ENCODE peak calls at places on chromosome 19, in seven cellular contexts. One of them, this sample, is unnamed.

GRCh38 chr19:9075064-9075964 is 11.5 kb upstream of the OR1M1 start:
- ATAC-seq in CD4-positive, alpha-beta T cell: no peak
- ATAC-seq in heart right ventricle: peak; percentile 80
- ATAC-seq in left lung: peak; percentile 93
- ATAC-seq in HepG2: peak; percentile 65
- ATAC-seq in CD8-positive, alpha-beta T cell: no peak
- ATAC-seq in A549: peak; percentile 98
- ATAC-seq in this sample: peak; percentile 92

GRCh38 chr19:41927810-41928192 is 448 bp downstream of the ERFL start:
- ATAC-seq in A549: no peak
- ATAC-seq in left lung: peak; percentile 18
- ATAC-seq in HepG2: no peak
- ATAC-seq in heart right ventricle: peak; percentile 37
- ATAC-seq in CD8-positive, alpha-beta T cell: peak; percentile 32
- ATAC-seq in CD4-positive, alpha-beta T cell: peak; percentile 27
- ATAC-seq in this sample: no peak

GRCh38 chr19:45739498-45740439 is 6.5 kb downstream of the MEIOSIN start:
- ATAC-seq in heart right ventricle: no peak
- ATAC-seq in A549: peak; percentile 48
- ATAC-seq in left lung: no peak
- ATAC-seq in HepG2: no peak
- ATAC-seq in CD8-positive, alpha-beta T cell: no peak
- ATAC-seq in CD4-positive, alpha-beta T cell: no peak
- ATAC-seq in this sample: no peak

GRCh38 chr19:45924891-45925447 is 10.4 kb upstream of the NANOS2 start:
- ATAC-seq in left lung: no peak
- ATAC-seq in HepG2: no peak
- ATAC-seq in CD8-positive, alpha-beta T cell: no peak
- ATAC-seq in CD4-positive, alpha-beta T cell: no peak
- ATAC-seq in A549: no peak
- ATAC-seq in heart right ventricle: no peak
- ATAC-seq in this sample: no peak

GRCh38 chr19:49534632-49535385 is 7.0 kb downstream of the RCN3 start:
- ATAC-seq in CD8-positive, alpha-beta T cell: no peak
- ATAC-seq in heart right ventricle: no peak
- ATAC-seq in A549: no peak
- ATAC-seq in CD4-positive, alpha-beta T cell: no peak
- ATAC-seq in left lung: no peak
- ATAC-seq in HepG2: no peak
- ATAC-seq in this sample: no peak

GRCh38 chr19:34171539-34171876 is 796 bp upstream of the LSM14A start:
- ATAC-seq in left lung: peak; percentile 3
- ATAC-seq in HepG2: no peak
- ATAC-seq in heart right ventricle: no peak
- ATAC-seq in CD8-positive, alpha-beta T cell: peak; percentile 6
- ATAC-seq in CD4-positive, alpha-beta T cell: peak; percentile 7
- ATAC-seq in A549: peak; percentile 10
- ATAC-seq in this sample: no peak

GRCh38 chr19:35897706-35898451 is 2.5 kb downstream of the NFKBID start:
- ATAC-seq in left lung: no peak
- ATAC-seq in A549: no peak
- ATAC-seq in CD8-positive, alpha-beta T cell: no peak
- ATAC-seq in CD4-positive, alpha-beta T cell: no peak
- ATAC-seq in HepG2: no peak
- ATAC-seq in heart right ventricle: no peak
- ATAC-seq in this sample: no peak

GRCh38 chr19:16136185-16137067 is 7.1 kb upstream of the HSH2D start:
- ATAC-seq in left lung: no peak
- ATAC-seq in CD4-positive, alpha-beta T cell: no peak
- ATAC-seq in CD8-positive, alpha-beta T cell: no peak
- ATAC-seq in heart right ventricle: peak; percentile 61
- ATAC-seq in HepG2: no peak
- ATAC-seq in A549: no peak
- ATAC-seq in this sample: no peak

GRCh38 chr19:12596927-12597548 is 13.6 kb downstream of the ZNF490 start:
- ATAC-seq in A549: no peak
- ATAC-seq in left lung: peak; percentile 96
- ATAC-seq in heart right ventricle: no peak
- ATAC-seq in HepG2: no peak
- ATAC-seq in CD8-positive, alpha-beta T cell: no peak
- ATAC-seq in CD4-positive, alpha-beta T cell: no peak
- ATAC-seq in this sample: no peak

GRCh38 chr19:58538257-58539168 is 5.4 kb upstream of the TRIM28 start:
- ATAC-seq in HepG2: peak; percentile 72
- ATAC-seq in heart right ventricle: peak; percentile 90
- ATAC-seq in left lung: peak; percentile 90
- ATAC-seq in CD8-positive, alpha-beta T cell: peak; percentile 77
- ATAC-seq in A549: peak; percentile 39
- ATAC-seq in CD4-positive, alpha-beta T cell: peak; percentile 76
- ATAC-seq in this sample: peak; percentile 31

GRCh38 chr19:32642771-32643170 is 32.2 kb downstream of the ANKRD27 start:
- ATAC-seq in left lung: no peak
- ATAC-seq in CD8-positive, alpha-beta T cell: peak; percentile 94
- ATAC-seq in heart right ventricle: no peak
- ATAC-seq in CD4-positive, alpha-beta T cell: peak; percentile 98
- ATAC-seq in HepG2: no peak
- ATAC-seq in A549: no peak
- ATAC-seq in this sample: no peak

GRCh38 chr19:27774827-27775226 is 1438.1 kb downstream of the UQCRFS1 start:
- ATAC-seq in CD4-positive, alpha-beta T cell: no peak
- ATAC-seq in CD8-positive, alpha-beta T cell: no peak
- ATAC-seq in A549: peak; percentile 40
- ATAC-seq in HepG2: no peak
- ATAC-seq in heart right ventricle: no peak
- ATAC-seq in left lung: no peak
- ATAC-seq in this sample: no peak

GRCh38 chr19:39407644-39408391 is 1.2 kb downstream of the ZFP36 start:
- ATAC-seq in A549: no peak
- ATAC-seq in CD4-positive, alpha-beta T cell: no peak
- ATAC-seq in left lung: no peak
- ATAC-seq in CD8-positive, alpha-beta T cell: no peak
- ATAC-seq in heart right ventricle: no peak
- ATAC-seq in HepG2: peak; percentile 0
- ATAC-seq in this sample: no peak

GRCh38 chr19:4015705-4016402 is 8.3 kb downstream of the PIAS4 start:
- ATAC-seq in left lung: no peak
- ATAC-seq in CD8-positive, alpha-beta T cell: no peak
- ATAC-seq in heart right ventricle: peak; percentile 34
- ATAC-seq in CD4-positive, alpha-beta T cell: no peak
- ATAC-seq in HepG2: no peak
- ATAC-seq in A549: no peak
- ATAC-seq in this sample: peak; percentile 58

GRCh38 chr19:49361438-49362047 is 673 bp downstream of the TEAD2 start:
- ATAC-seq in left lung: peak; percentile 54
- ATAC-seq in heart right ventricle: peak; percentile 67
- ATAC-seq in A549: peak; percentile 31
- ATAC-seq in HepG2: peak; percentile 19
- ATAC-seq in CD4-positive, alpha-beta T cell: no peak
- ATAC-seq in CD8-positive, alpha-beta T cell: no peak
- ATAC-seq in this sample: peak; percentile 40

GRCh38 chr19:3658823-3659745 is 32.5 kb upstream of the CACTIN start:
- ATAC-seq in CD4-positive, alpha-beta T cell: no peak
- ATAC-seq in heart right ventricle: no peak
- ATAC-seq in A549: no peak
- ATAC-seq in left lung: no peak
- ATAC-seq in HepG2: no peak
- ATAC-seq in CD8-positive, alpha-beta T cell: no peak
- ATAC-seq in this sample: no peak

GRCh38 chr19:49564616-49565045 is 15.7 kb downstream of the NOSIP start:
- ATAC-seq in left lung: no peak
- ATAC-seq in HepG2: no peak
- ATAC-seq in A549: no peak
- ATAC-seq in CD4-positive, alpha-beta T cell: peak; percentile 38
- ATAC-seq in CD8-positive, alpha-beta T cell: peak; percentile 39
- ATAC-seq in heart right ventricle: no peak
- ATAC-seq in this sample: no peak

GRCh38 chr19:31344403-31344802 is 4.8 kb downstream of the TSHZ3 start:
- ATAC-seq in CD8-positive, alpha-beta T cell: no peak
- ATAC-seq in A549: no peak
- ATAC-seq in left lung: no peak
- ATAC-seq in HepG2: no peak
- ATAC-seq in CD4-positive, alpha-beta T cell: no peak
- ATAC-seq in heart right ventricle: no peak
- ATAC-seq in this sample: no peak

GRCh38 chr19:2494084-2494446 is 18.1 kb downstream of the GADD45B start:
- ATAC-seq in HepG2: peak; percentile 14
- ATAC-seq in CD8-positive, alpha-beta T cell: peak; percentile 13
- ATAC-seq in heart right ventricle: no peak
- ATAC-seq in left lung: no peak
- ATAC-seq in A549: peak; percentile 21
- ATAC-seq in CD4-positive, alpha-beta T cell: no peak
- ATAC-seq in this sample: no peak

GRCh38 chr19:13091400-13092161 is 11.1 kb downstream of the LYL1 start:
- ATAC-seq in CD4-positive, alpha-beta T cell: no peak
- ATAC-seq in heart right ventricle: peak; percentile 54
- ATAC-seq in HepG2: no peak
- ATAC-seq in CD8-positive, alpha-beta T cell: no peak
- ATAC-seq in left lung: peak; percentile 43
- ATAC-seq in A549: no peak
- ATAC-seq in this sample: peak; percentile 77

DNA sequence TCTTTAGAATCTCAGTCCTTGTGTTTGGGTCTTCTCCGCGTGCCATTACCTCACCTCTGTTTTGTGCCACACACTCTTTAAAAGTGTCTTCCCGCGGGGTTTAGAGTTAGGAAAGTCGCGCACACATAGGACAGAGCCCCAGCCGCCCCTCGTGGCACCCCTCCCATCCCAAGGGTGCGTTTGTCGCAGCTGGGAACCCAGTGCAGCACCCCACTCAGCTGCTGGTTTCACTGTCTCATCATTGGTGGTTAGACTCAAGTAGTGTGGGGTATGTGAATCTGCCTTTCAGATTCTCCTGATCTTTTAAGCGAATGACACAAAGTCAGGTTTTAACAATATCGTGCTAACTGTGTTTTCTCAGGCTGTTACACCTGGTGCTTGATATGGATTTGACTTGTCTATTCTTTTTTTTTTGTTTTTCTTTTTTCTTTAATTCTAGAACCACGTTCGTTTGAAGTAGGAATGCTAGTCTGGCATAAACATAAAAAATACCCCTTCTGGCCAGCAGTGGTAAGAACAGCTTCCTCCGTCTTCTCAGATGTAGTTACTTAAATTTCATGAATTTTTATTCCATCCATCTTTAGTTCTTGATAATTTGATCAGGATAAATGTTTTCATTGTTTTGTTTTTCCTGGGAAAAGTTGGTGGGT is 19.5 kb upstream of the NDUFS7 start:
- ATAC-seq in CD8-positive, alpha-beta T cell: peak; percentile 79
- ATAC-seq in A549: no peak
- ATAC-seq in heart right ventricle: no peak
- ATAC-seq in left lung: no peak
- ATAC-seq in HepG2: no peak
- ATAC-seq in CD4-positive, alpha-beta T cell: peak; percentile 74
- ATAC-seq in this sample: no peak
- TF ChIP-seq CTCF in CD8-positive, alpha-beta T cell: peak; percentile 55
- TF ChIP-seq CTCF in A549: no peak
- TF ChIP-seq CTCF in heart right ventricle: no peak
- TF ChIP-seq CTCF in left lung: no peak
- TF ChIP-seq CTCF in HepG2: no peak
- TF ChIP-seq CTCF in CD4-positive, alpha-beta T cell: peak; percentile 38
- TF ChIP-seq CTCF in this sample: no peak

GRCh38 chr19:7639863-7640348 is 3.0 kb downstream of the STXBP2 start:
- ATAC-seq in heart right ventricle: no peak
- ATAC-seq in left lung: no peak
- ATAC-seq in CD4-positive, alpha-beta T cell: no peak
- ATAC-seq in HepG2: no peak
- ATAC-seq in A549: no peak
- ATAC-seq in CD8-positive, alpha-beta T cell: no peak
- ATAC-seq in this sample: no peak

GRCh38 chr19:7638802-7639465 is 2.0 kb downstream of the STXBP2 start:
- ATAC-seq in left lung: no peak
- ATAC-seq in A549: no peak
- ATAC-seq in CD8-positive, alpha-beta T cell: no peak
- ATAC-seq in CD4-positive, alpha-beta T cell: no peak
- ATAC-seq in heart right ventricle: no peak
- ATAC-seq in HepG2: no peak
- ATAC-seq in this sample: no peak

GRCh38 chr19:7640803-7641202 is 3.9 kb downstream of the STXBP2 start:
- ATAC-seq in left lung: no peak
- ATAC-seq in A549: no peak
- ATAC-seq in CD8-positive, alpha-beta T cell: no peak
- ATAC-seq in heart right ventricle: no peak
- ATAC-seq in HepG2: no peak
- ATAC-seq in CD4-positive, alpha-beta T cell: no peak
- ATAC-seq in this sample: no peak

GRCh38 chr19:7642295-7643046 is 5.6 kb downstream of the STXBP2 start:
- ATAC-seq in A549: no peak
- ATAC-seq in heart right ventricle: no peak
- ATAC-seq in CD8-positive, alpha-beta T cell: no peak
- ATAC-seq in left lung: no peak
- ATAC-seq in CD4-positive, alpha-beta T cell: no peak
- ATAC-seq in HepG2: no peak
- ATAC-seq in this sample: no peak

GRCh38 chr19:7641288-7642276 is 4.7 kb downstream of the STXBP2 start:
- ATAC-seq in A549: no peak
- ATAC-seq in left lung: no peak
- ATAC-seq in CD8-positive, alpha-beta T cell: no peak
- ATAC-seq in heart right ventricle: no peak
- ATAC-seq in CD4-positive, alpha-beta T cell: no peak
- ATAC-seq in HepG2: no peak
- ATAC-seq in this sample: no peak
- TF ChIP-seq CTCF in A549: no peak
- TF ChIP-seq CTCF in left lung: no peak
- TF ChIP-seq CTCF in CD8-positive, alpha-beta T cell: no peak
- TF ChIP-seq CTCF in heart right ventricle: no peak
- TF ChIP-seq CTCF in CD4-positive, alpha-beta T cell: no peak
- TF ChIP-seq CTCF in HepG2: peak; percentile 25
- TF ChIP-seq CTCF in this sample: no peak

GRCh38 chr19:37551123-37551993 is 43.2 kb downstream of the ZNF571 start:
- ATAC-seq in CD4-positive, alpha-beta T cell: peak; percentile 90
- ATAC-seq in CD8-positive, alpha-beta T cell: peak; percentile 75
- ATAC-seq in left lung: peak; percentile 69
- ATAC-seq in HepG2: no peak
- ATAC-seq in A549: no peak
- ATAC-seq in heart right ventricle: peak; percentile 93
- ATAC-seq in this sample: no peak
- TF ChIP-seq CTCF in CD4-positive, alpha-beta T cell: peak; percentile 45
- TF ChIP-seq CTCF in CD8-positive, alpha-beta T cell: no peak
- TF ChIP-seq CTCF in left lung: no peak
- TF ChIP-seq CTCF in HepG2: no peak
- TF ChIP-seq CTCF in A549: no peak
- TF ChIP-seq CTCF in heart right ventricle: peak; percentile 55
- TF ChIP-seq CTCF in this sample: no peak

GRCh38 chr19:14363203-14364097 is 17.8 kb upstream of the ADGRE5 start:
- ATAC-seq in CD8-positive, alpha-beta T cell: peak; percentile 15
- ATAC-seq in HepG2: peak; percentile 75
- ATAC-seq in left lung: peak; percentile 89
- ATAC-seq in heart right ventricle: peak; percentile 82
- ATAC-seq in CD4-positive, alpha-beta T cell: peak; percentile 12
- ATAC-seq in A549: peak; percentile 94
- ATAC-seq in this sample: peak; percentile 74

GRCh38 chr19:14366529-14366928 is 14.7 kb upstream of the ADGRE5 start:
- ATAC-seq in heart right ventricle: no peak
- ATAC-seq in CD8-positive, alpha-beta T cell: peak; percentile 45
- ATAC-seq in HepG2: peak; percentile 60
- ATAC-seq in left lung: peak; percentile 70
- ATAC-seq in A549: no peak
- ATAC-seq in CD4-positive, alpha-beta T cell: peak; percentile 58
- ATAC-seq in this sample: no peak

GRCh38 chr19:14367016-14367415 is 14.2 kb upstream of the ADGRE5 start:
- ATAC-seq in heart right ventricle: no peak
- ATAC-seq in left lung: no peak
- ATAC-seq in CD4-positive, alpha-beta T cell: no peak
- ATAC-seq in CD8-positive, alpha-beta T cell: no peak
- ATAC-seq in A549: no peak
- ATAC-seq in HepG2: no peak
- ATAC-seq in this sample: no peak

GRCh38 chr19:14361824-14362223 is 19.4 kb upstream of the ADGRE5 start:
- ATAC-seq in CD8-positive, alpha-beta T cell: peak; percentile 61
- ATAC-seq in heart right ventricle: peak; percentile 17
- ATAC-seq in left lung: no peak
- ATAC-seq in A549: peak; percentile 65
- ATAC-seq in HepG2: peak; percentile 56
- ATAC-seq in CD4-positive, alpha-beta T cell: peak; percentile 44
- ATAC-seq in this sample: no peak
- TF ChIP-seq CTCF in CD8-positive, alpha-beta T cell: peak; percentile 41
- TF ChIP-seq CTCF in heart right ventricle: peak; percentile 33
- TF ChIP-seq CTCF in left lung: no peak
- TF ChIP-seq CTCF in A549: peak; percentile 23
- TF ChIP-seq CTCF in HepG2: peak; percentile 40
- TF ChIP-seq CTCF in CD4-positive, alpha-beta T cell: peak; percentile 29
- TF ChIP-seq CTCF in this sample: no peak